ENCODE peak calls at places on chromosomes 13 and 19, in six cellular contexts. One of them, this sample, is unnamed.

GRCh38 chr19:19618384-19619051 is at the start of gene PBX4:
- DNase-seq in stimulated activated CD8-positive, alpha-beta memory T cell treated with anti-CD3 and anti-CD28 coated beads, Interleukin-15, amount 100 ng/mL, for 4 hours: peak; percentile 98
- DNase-seq in heart right ventricle: peak; percentile 89
- DNase-seq in GOT3: peak; percentile 88
- DNase-seq in myocyte: peak; percentile 78
- DNase-seq in stimulated activated naive B cell treated with anti-CD40 and anti-IgM and Interleukin-4, amounts not matched to agents 10 μg/mL and 1 μg/mL and 100 μg/mL, for 72 hours: peak; percentile 97
- DNase-seq in this sample: peak; percentile 93

GRCh38 chr19:6626764-6627163 is 35.8 kb upstream of the CD70 start:
- DNase-seq in stimulated activated CD8-positive, alpha-beta memory T cell treated with anti-CD3 and anti-CD28 coated beads, Interleukin-15, amount 100 ng/mL, for 4 hours: no peak
- DNase-seq in heart right ventricle: no peak
- DNase-seq in GOT3: no peak
- DNase-seq in myocyte: no peak
- DNase-seq in stimulated activated naive B cell treated with anti-CD40 and anti-IgM and Interleukin-4, amounts not matched to agents 10 μg/mL and 1 μg/mL and 100 μg/mL, for 72 hours: no peak
- DNase-seq in this sample: no peak

GRCh38 chr13:51684076-51684475 is 99.8 kb downstream of the WDFY2 start:
- DNase-seq in stimulated activated CD8-positive, alpha-beta memory T cell treated with anti-CD3 and anti-CD28 coated beads, Interleukin-15, amount 100 ng/mL, for 4 hours: no peak
- DNase-seq in heart right ventricle: no peak
- DNase-seq in GOT3: no peak
- DNase-seq in myocyte: no peak
- DNase-seq in stimulated activated naive B cell treated with anti-CD40 and anti-IgM and Interleukin-4, amounts not matched to agents 10 μg/mL and 1 μg/mL and 100 μg/mL, for 72 hours: no peak
- DNase-seq in this sample: no peak

GRCh38 chr19:18847516-18848463 is 16.0 kb downstream of the UPF1 start:
- DNase-seq in stimulated activated CD8-positive, alpha-beta memory T cell treated with anti-CD3 and anti-CD28 coated beads, Interleukin-15, amount 100 ng/mL, for 4 hours: no peak
- DNase-seq in heart right ventricle: no peak
- DNase-seq in GOT3: no peak
- DNase-seq in myocyte: no peak
- DNase-seq in stimulated activated naive B cell treated with anti-CD40 and anti-IgM and Interleukin-4, amounts not matched to agents 10 μg/mL and 1 μg/mL and 100 μg/mL, for 72 hours: no peak
- DNase-seq in this sample: peak; percentile 46

GRCh38 chr13:60463787-60464186 is 66.8 kb downstream of the TDRD3 start:
- DNase-seq in stimulated activated CD8-positive, alpha-beta memory T cell treated with anti-CD3 and anti-CD28 coated beads, Interleukin-15, amount 100 ng/mL, for 4 hours: no peak
- DNase-seq in heart right ventricle: no peak
- DNase-seq in GOT3: no peak
- DNase-seq in myocyte: no peak
- DNase-seq in stimulated activated naive B cell treated with anti-CD40 and anti-IgM and Interleukin-4, amounts not matched to agents 10 μg/mL and 1 μg/mL and 100 μg/mL, for 72 hours: no peak
- DNase-seq in this sample: no peak

GRCh38 chr13:50365300-50365682 is 350.0 kb downstream of the KCNRG start:
- DNase-seq in stimulated activated CD8-positive, alpha-beta memory T cell treated with anti-CD3 and anti-CD28 coated beads, Interleukin-15, amount 100 ng/mL, for 4 hours: no peak
- DNase-seq in heart right ventricle: no peak
- DNase-seq in GOT3: no peak
- DNase-seq in myocyte: no peak
- DNase-seq in stimulated activated naive B cell treated with anti-CD40 and anti-IgM and Interleukin-4, amounts not matched to agents 10 μg/mL and 1 μg/mL and 100 μg/mL, for 72 hours: no peak
- DNase-seq in this sample: no peak

GRCh38 chr13:40016953-40017660 is 361.6 kb downstream of the COG6 start:
- DNase-seq in stimulated activated CD8-positive, alpha-beta memory T cell treated with anti-CD3 and anti-CD28 coated beads, Interleukin-15, amount 100 ng/mL, for 4 hours: no peak
- DNase-seq in heart right ventricle: no peak
- DNase-seq in GOT3: no peak
- DNase-seq in myocyte: no peak
- DNase-seq in stimulated activated naive B cell treated with anti-CD40 and anti-IgM and Interleukin-4, amounts not matched to agents 10 μg/mL and 1 μg/mL and 100 μg/mL, for 72 hours: no peak
- DNase-seq in this sample: no peak

GRCh38 chr13:21046203-21046602 is 15.2 kb downstream of the LATS2 start:
- DNase-seq in stimulated activated CD8-positive, alpha-beta memory T cell treated with anti-CD3 and anti-CD28 coated beads, Interleukin-15, amount 100 ng/mL, for 4 hours: no peak
- DNase-seq in heart right ventricle: no peak
- DNase-seq in GOT3: no peak
- DNase-seq in myocyte: no peak
- DNase-seq in stimulated activated naive B cell treated with anti-CD40 and anti-IgM and Interleukin-4, amounts not matched to agents 10 μg/mL and 1 μg/mL and 100 μg/mL, for 72 hours: no peak
- DNase-seq in this sample: no peak

GRCh38 chr19:55105237-55105636 is 12.2 kb downstream of the PPP1R12C start:
- DNase-seq in stimulated activated CD8-positive, alpha-beta memory T cell treated with anti-CD3 and anti-CD28 coated beads, Interleukin-15, amount 100 ng/mL, for 4 hours: no peak
- DNase-seq in heart right ventricle: no peak
- DNase-seq in GOT3: no peak
- DNase-seq in myocyte: no peak
- DNase-seq in stimulated activated naive B cell treated with anti-CD40 and anti-IgM and Interleukin-4, amounts not matched to agents 10 μg/mL and 1 μg/mL and 100 μg/mL, for 72 hours: no peak
- DNase-seq in this sample: no peak